ENCODE peak calls at places on chromosome 12, in five cellular contexts. D, W, E, Z and S are unnamed samples.

GRCh38 chr12:47965581-47965980 is 2.2 kb downstream of the TMEM106C start:
- DNase-seq in E (no peak), W (no peak), Z (no peak), D (no peak), S (no peak)

GRCh38 chr12:95118788-95119179 is 45.4 kb upstream of the NR2C1 start:
- DNase-seq in W (no peak), E (no peak), D (no peak), Z (no peak), S (no peak)

GRCh38 chr12:12083688-12084087 is 12.9 kb downstream of the BCL2L14 start:
- DNase-seq in D (no peak), W (no peak), Z (no peak), E (no peak), S (no peak)

GRCh38 chr12:25615119-25615518 is 62.0 kb upstream of the LMNTD1 start:
- DNase-seq in Z (no peak), D (no peak), E (no peak), W (no peak), S (no peak)

GRCh38 chr12:4908694-4909396 is 860 bp upstream of the KCNA1 start:
- DNase-seq in Z (peak; percentile 52), D (no peak), E (peak; percentile 57), W (no peak), S (peak; percentile 57)

GRCh38 chr12:10385181-10385613 is 4.6 kb downstream of the KLRK1 start:
- DNase-seq in W (no peak), Z (no peak), E (no peak), D (no peak), S (no peak)

GRCh38 chr12:130830246-130830551 is 8.9 kb downstream of the STX2 start:
- DNase-seq in W (no peak), Z (no peak), D (no peak), E (no peak), S (no peak)

GRCh38 chr12:53048033-53048779 is 1.7 kb upstream of the TNS2 start:
- DNase-seq in Z (peak; percentile 23), D (peak; percentile 71), E (no peak), W (no peak), S (no peak)

GRCh38 chr12:123022846-123023245 is 42.4 kb downstream of the ARL6IP4 start:
- DNase-seq in D (no peak), W (no peak), E (no peak), Z (no peak), S (no peak)

GRCh38 chr12:89384750-89385273 is 32.5 kb upstream of the DUSP6 start:
- DNase-seq in W (no peak), Z (no peak), E (no peak), D (no peak), S (no peak)

GRCh38 chr12:89385965-89386537 is 33.8 kb upstream of the DUSP6 start:
- DNase-seq in W (no peak), Z (no peak), E (no peak), D (no peak), S (no peak)

GRCh38 chr12:89384050-89384749 is 31.9 kb upstream of the DUSP6 start:
- DNase-seq in Z (peak; percentile 9), E (no peak), W (no peak), D (peak; percentile 50), S (no peak)

GRCh38 chr12:89382366-89382765 is 30.1 kb upstream of the DUSP6 start:
- DNase-seq in D (no peak), E (no peak), Z (no peak), W (no peak), S (no peak)

GRCh38 chr12:89383235-89384049 is 31.1 kb upstream of the DUSP6 start:
- DNase-seq in E (no peak), D (no peak), W (no peak), Z (no peak), S (no peak)
- TF ChIP-seq CTCF in E (no peak), D (no peak), W (no peak), Z (no peak), S (no peak)

GRCh38 chr12:49020441-49020840 is 1.9 kb upstream of the PRKAG1 start:
- DNase-seq in E (no peak), W (no peak), D (no peak), Z (no peak), S (no peak)

GRCh38 chr12:49018282-49019119 is at the start of gene PRKAG1:
- DNase-seq in E (peak; percentile 90), D (peak; percentile 95), Z (peak; percentile 95), W (peak; percentile 93), S (peak; percentile 89)

GRCh38 chr12:49019120-49019430 is 499 bp upstream of the PRKAG1 start:
- DNase-seq in E (no peak), D (no peak), Z (no peak), W (no peak), S (no peak)

GRCh38 chr12:49021292-49021915 is 2.8 kb upstream of the PRKAG1 start:
- DNase-seq in W (no peak), E (no peak), Z (no peak), D (no peak), S (no peak)

DNA sequence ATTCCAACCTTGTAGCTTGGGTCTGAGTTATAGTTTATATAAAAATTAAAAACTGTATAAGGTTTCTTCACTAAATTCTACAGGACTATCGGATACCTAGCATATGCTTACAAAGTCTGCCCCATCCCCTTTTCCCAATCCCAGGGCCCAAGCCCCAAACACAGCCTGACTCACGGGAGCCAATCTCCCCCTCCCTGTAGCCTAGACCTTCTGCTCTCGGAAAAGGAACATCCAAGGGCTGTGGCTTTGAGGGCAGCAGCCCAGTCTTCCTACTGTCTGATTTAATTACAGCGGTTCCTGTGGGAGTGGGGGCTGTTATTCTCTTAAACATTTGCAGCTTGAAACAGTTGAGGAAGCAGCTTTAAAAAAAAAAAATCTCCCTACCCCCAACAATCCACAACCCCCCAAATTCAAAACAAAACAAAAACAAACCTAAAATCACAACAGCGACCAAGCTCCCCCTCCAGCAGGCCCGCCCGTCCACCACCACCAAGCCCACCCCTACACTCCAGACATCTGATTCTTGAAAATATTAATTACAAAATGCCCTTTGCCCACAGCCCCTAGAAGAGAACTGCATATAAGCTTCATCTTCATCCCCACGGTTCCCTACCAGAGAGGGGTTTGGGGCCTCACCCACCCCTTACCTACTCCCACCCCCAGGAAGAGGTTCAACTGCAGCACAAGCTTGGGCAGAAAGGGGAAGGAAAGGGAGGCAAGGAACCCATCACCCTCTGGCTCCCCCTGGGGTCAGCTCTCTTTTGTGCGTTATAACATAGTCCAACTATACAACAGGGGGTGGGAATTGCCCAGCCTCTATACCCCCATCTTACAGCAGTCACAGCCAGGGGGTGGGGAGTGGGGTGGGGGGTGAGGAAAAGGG is 1.1 kb upstream of the PRKAG1 start:
- DNase-seq in Z (peak; percentile 52), D (no peak), E (no peak), W (no peak), S (no peak)
- TF ChIP-seq CTCF in Z (peak; percentile 22), D (no peak), E (peak; percentile 35), W (peak; percentile 49), S (peak; percentile 48)

DNA sequence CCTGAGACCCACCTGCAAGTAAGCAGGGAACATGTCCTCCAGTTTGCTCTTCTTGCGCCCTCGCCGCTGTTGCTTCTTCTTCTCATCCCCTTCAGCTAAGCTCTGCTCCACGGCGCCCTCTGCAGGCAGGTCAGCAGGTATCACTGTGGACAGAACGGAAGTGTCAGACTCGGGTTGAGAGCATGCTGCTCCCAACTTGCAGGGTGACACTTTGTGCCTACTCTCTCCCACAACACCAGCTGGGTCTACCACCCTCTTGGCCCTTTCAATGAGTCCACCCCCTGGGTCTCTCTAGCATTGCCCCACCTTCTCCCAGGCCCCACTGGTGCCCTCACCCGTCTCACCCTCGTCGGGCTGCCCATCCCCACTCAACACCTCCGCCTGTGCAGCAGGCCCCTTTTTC is 16.7 kb downstream of the KMT2D start:
- DNase-seq in E (peak; percentile 55), Z (peak; percentile 84), W (no peak), D (no peak), S (peak; percentile 71)
- TF ChIP-seq CTCF in E (peak; percentile 59), Z (peak; percentile 62), W (peak; percentile 93), D (peak; percentile 42), S (peak; percentile 64)

GRCh38 chr12:64039285-64039871 is 182.7 kb downstream of the KICS2 start:
- DNase-seq in Z (no peak), D (no peak), E (no peak), W (no peak), S (no peak)
- TF ChIP-seq CTCF in Z (no peak), D (no peak), E (no peak), W (no peak), S (no peak)

DNA sequence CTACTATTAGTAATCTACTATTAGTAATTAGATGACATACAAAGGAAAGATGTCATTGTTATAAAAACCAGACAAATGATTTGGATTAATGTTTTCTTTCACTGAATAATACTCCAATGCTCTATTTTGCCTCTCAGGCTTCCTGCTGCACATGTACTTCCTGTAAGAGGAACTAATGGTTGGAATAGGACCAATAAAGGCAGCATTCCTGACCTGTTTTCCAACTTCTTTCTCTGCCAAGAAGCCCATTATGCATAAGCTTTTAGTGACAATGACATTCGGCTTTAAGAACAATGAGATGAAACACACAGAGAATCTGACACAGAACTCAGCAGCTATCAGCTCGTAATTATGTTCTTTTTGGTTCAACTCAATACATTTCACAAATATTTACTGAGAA is 5.2 kb upstream of the C12orf56 start:
- DNase-seq in D (no peak), Z (no peak), W (no peak), E (no peak), S (no peak)
- TF ChIP-seq CTCF in D (no peak), Z (no peak), W (no peak), E (no peak), S (no peak)

GRCh38 chr12:68317047-68317667 is 15.0 kb downstream of the MDM1 start:
- DNase-seq in D (peak; percentile 22), W (peak; percentile 27), E (no peak), Z (peak; percentile 39), S (peak; percentile 43)
- TF ChIP-seq CTCF in D (peak; percentile 59), W (peak; percentile 49), E (peak; percentile 76), Z (peak; percentile 84), S (peak; percentile 85)

GRCh38 chr12:75503459-75503858 is 8.0 kb downstream of the KRR1 start:
- DNase-seq in D (no peak), Z (no peak), W (no peak), E (no peak), S (no peak)

GRCh38 chr12:75509621-75510020 is 1.8 kb downstream of the KRR1 start:
- DNase-seq in D (no peak), Z (no peak), W (no peak), E (no peak), S (no peak)

GRCh38 chr12:75503866-75504265 is 7.5 kb downstream of the KRR1 start:
- DNase-seq in Z (no peak), E (no peak), W (no peak), D (no peak), S (no peak)

GRCh38 chr12:75508159-75508558 is 3.2 kb downstream of the KRR1 start:
- DNase-seq in Z (no peak), W (no peak), E (no peak), D (no peak), S (no peak)

DNA sequence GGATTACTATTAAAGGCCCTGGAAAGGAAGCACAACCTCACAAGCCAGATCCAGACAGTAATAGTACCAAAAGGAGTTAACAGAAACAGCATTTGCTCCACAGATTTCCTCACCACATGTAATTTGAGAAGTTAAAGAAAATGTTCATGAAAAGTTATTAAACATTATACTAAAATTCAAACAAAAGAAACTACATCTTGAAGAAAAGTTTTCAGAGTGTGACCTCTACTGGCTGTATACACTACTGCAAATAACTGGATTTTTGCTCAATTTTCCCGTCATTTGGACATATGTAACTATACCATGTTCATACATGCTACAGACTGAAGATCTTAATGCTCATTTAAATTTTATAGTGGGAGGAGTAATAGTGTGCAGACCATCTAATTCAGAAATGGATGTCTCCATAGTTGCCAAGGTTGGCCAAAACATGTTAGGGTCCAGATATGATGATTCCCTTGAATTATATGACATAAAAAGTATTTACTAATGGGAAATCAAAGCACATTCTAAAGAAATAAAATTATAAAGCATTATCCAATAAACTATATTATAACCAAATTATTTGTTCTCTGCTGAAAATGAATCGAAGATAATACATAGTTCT is 5.6 kb downstream of the KRR1 start:
- DNase-seq in D (no peak), Z (no peak), E (no peak), W (no peak), S (no peak)
- TF ChIP-seq CTCF in D (peak; percentile 48), Z (peak; percentile 74), E (peak; percentile 69), W (peak; percentile 51), S (peak; percentile 82)